ENCODE peak calls at places on chromosomes 4 and X, in ten cellular contexts. K, Q, L, H, D, J, C, E, X and U are unnamed samples.

GRCh38 chr4:150971901-150972300 is 43.2 kb downstream of the LRBA start:
- DNase-seq in K (peak; percentile 16), C (no peak), Q (no peak), X (no peak), E (peak; percentile 9), D (no peak), H (no peak), J (no peak), L (no peak), U (no peak)

GRCh38 chr4:172142331-172142738 is 329.1 kb downstream of the GALNTL6 start:
- DNase-seq in J (no peak), X (no peak), L (no peak), D (no peak), C (no peak), K (peak; percentile 57), Q (no peak), H (no peak), E (peak; percentile 26), U (peak; percentile 69)

GRCh38 chrX:11137543-11138139 is 26.5 kb downstream of the HCCS start:
- DNase-seq in D (peak; percentile 25), X (peak; percentile 37), K (peak; percentile 56), L (no peak), J (no peak), C (no peak), Q (no peak), E (peak; percentile 75), H (no peak), U (peak; percentile 63)

GRCh38 chr4:900721-901120 is 31.4 kb downstream of the GAK start:
- DNase-seq in E (no peak), D (no peak), K (no peak), J (no peak), C (no peak), H (no peak), Q (no peak), X (no peak), L (no peak), U (no peak)

GRCh38 chr4:8095956-8096689 is 62.5 kb downstream of the ABLIM2 start:
- DNase-seq in H (no peak), K (no peak), Q (no peak), X (no peak), J (no peak), C (peak; percentile 61), L (no peak), E (no peak), D (no peak), U (no peak)

GRCh38 chrX:84223261-84223660 is 35.3 kb upstream of the RPS6KA6 start:
- DNase-seq in C (no peak), H (no peak), D (no peak), E (no peak), X (no peak), K (no peak), L (no peak), Q (no peak), J (no peak), U (no peak)

GRCh38 chr4:124018383-124019317 is 622.1 kb downstream of the SPRY1 start:
- DNase-seq in D (peak; percentile 6), K (peak; percentile 25), L (peak; percentile 42), Q (peak; percentile 33), E (peak; percentile 51), X (peak; percentile 12), H (no peak), C (peak; percentile 76), J (no peak), U (peak; percentile 86)

GRCh38 chr4:18155062-18156041 is 133.8 kb upstream of the LCORL start:
- DNase-seq in L (no peak), Q (no peak), C (no peak), E (no peak), X (no peak), J (no peak), H (no peak), K (no peak), D (no peak), U (no peak)

GRCh38 chr4:146029939-146030710 is 91.5 kb upstream of the ZNF827 start:
- DNase-seq in X (no peak), J (no peak), H (no peak), L (no peak), Q (peak; percentile 48), C (no peak), D (peak; percentile 70), K (no peak), E (peak; percentile 8), U (no peak)

GRCh38 chr4:122894802-122895201 is 27.6 kb downstream of the NUDT6 start:
- DNase-seq in X (no peak), C (no peak), D (no peak), K (no peak), J (no peak), H (no peak), L (no peak), E (no peak), Q (no peak), U (no peak)

GRCh38 chr4:168995537-168996295 is 14.3 kb downstream of the CBR4 start:
- DNase-seq in J (no peak), X (peak; percentile 19), Q (no peak), H (no peak), D (no peak), C (no peak), L (no peak), E (peak; percentile 37), K (peak; percentile 17), U (peak; percentile 15)

GRCh38 chrX:123093792-123094191 is 90.3 kb upstream of the GRIA3 start:
- DNase-seq in E (no peak), K (no peak), D (no peak), Q (no peak), X (no peak), C (no peak), H (no peak), J (no peak), L (no peak), U (no peak)

GRCh38 chr4:125985856-125986255 is 671.1 kb downstream of the FAT4 start:
- DNase-seq in X (peak; percentile 21), L (no peak), Q (peak; percentile 23), E (no peak), H (no peak), J (no peak), K (no peak), D (peak; percentile 88), C (no peak), U (no peak)

GRCh38 chr4:92735025-92735665 is 431.4 kb downstream of the GRID2 start:
- DNase-seq in H (no peak), E (no peak), J (no peak), L (no peak), Q (no peak), C (no peak), K (no peak), D (no peak), X (no peak), U (no peak)

GRCh38 chrX:8565729-8566128 is 101.1 kb downstream of the VCX3B start:
- DNase-seq in X (no peak), J (no peak), H (no peak), L (no peak), Q (no peak), C (no peak), K (no peak), D (no peak), E (no peak), U (no peak)

GRCh38 chrX:37912286-37912685 is 64.9 kb upstream of the DYNLT3 start:
- DNase-seq in E (peak; percentile 11), L (no peak), X (peak; percentile 14), J (no peak), Q (no peak), H (no peak), D (no peak), C (no peak), K (peak; percentile 38), U (peak; percentile 11)

GRCh38 chr4:77538144-77538543 is 67.5 kb upstream of the CXCL13 start:
- DNase-seq in E (peak; percentile 79), Q (no peak), X (no peak), H (no peak), C (no peak), J (no peak), L (no peak), K (peak; percentile 73), D (no peak), U (peak; percentile 18)
- TF ChIP-seq CTCF in E (no peak), Q (no peak), X (no peak), H (no peak), C (no peak), J (no peak), L (no peak), K (no peak), D (no peak), U (no peak)

GRCh38 chr4:89056953-89057398 is at the start of gene FAM13A:
- DNase-seq in X (peak; percentile 81), C (peak; percentile 82), D (peak; percentile 98), H (peak; percentile 90), E (peak; percentile 98), Q (peak; percentile 44), L (peak; percentile 80), J (no peak), K (peak; percentile 97), U (peak; percentile 97)
- H3K4me3 ChIP-seq in X (peak within 1 kb of the TSS; percentile 67), C (peak within 1 kb of the TSS; percentile 66), D (peak within 1 kb of the TSS; percentile 53), H (peak within 1 kb of the TSS; percentile 53), E (peak within 1 kb of the TSS; percentile 51), Q (peak within 1 kb of the TSS; percentile 26), L (peak within 1 kb of the TSS; percentile 19), J (peak within 1 kb of the TSS; percentile 15), K (peak within 1 kb of the TSS; percentile 61), U (peak within 1 kb of the TSS; percentile 62)

DNA sequence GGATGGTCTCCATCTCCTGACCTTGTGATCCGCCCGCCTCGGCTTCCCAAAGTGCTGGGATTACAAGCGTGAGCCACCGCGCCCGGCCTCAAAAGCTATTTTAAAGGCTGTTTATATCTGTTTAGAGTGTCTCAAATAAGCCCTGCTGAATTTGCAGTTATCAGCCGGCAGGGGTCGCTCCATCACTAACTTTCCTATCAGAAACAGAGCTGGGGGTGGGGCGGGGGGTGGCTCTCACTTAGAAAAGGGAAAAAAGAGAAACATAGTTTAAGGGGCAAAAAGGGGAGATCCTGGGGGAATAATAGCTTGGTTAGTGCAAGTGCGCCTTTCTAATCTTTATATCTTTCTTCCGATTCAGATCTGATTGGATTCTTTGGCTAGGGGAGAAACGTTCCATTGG is 450.7 kb downstream of the UBE2NL start:
- DNase-seq in K (no peak), X (peak; percentile 28), E (no peak), Q (no peak), D (no peak), J (no peak), L (no peak), C (no peak), H (no peak), U (no peak)
- TF ChIP-seq CTCF in K (no peak), X (peak; percentile 30), E (no peak), Q (peak; percentile 19), D (no peak), J (no peak), L (no peak), C (no peak), H (no peak), U (no peak)

DNA sequence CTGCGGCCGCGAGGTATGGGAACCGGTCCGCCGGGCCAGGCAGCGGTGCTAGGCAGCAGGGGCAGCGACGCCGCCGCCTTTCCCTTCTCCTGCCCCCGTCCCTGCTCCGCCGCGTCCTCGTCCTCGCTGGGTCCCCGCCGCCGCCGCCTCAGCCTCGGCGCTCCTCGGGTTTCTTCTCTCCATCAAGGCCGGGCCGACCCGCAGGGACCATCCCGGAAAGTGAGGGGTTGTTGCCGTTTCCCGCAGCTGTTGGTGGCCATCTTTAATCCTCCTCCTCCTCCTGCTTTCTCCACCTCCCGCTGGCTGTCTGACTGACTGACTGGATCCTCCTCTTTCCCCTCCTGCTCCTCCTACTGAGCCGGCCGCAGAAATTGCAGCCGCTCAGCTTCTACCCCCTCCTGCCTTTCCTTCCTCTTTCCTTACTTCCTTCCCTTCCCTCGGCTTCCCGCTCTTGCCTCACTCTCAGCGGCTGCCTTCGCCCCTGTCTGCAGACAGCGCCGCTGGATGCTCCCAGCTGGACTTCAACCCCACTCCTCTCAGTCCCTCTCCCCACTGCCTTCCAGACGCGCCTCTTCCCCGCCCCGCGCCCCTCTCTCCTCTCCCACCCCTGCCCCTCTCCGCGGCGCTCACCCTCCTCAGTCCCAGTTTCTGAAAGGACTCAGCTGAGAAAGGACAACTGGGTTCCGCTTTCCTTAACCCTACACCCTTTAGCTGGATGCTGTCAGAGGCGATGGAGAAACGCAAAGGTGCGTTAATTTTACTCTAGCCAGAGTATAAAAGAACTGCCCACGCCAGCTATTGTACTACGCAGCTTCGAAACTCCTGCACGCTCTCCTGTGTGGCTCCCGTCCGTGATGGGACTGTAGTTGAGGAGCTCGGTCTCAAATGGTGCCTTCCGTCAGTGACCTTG is at the start of gene WDFY3:
- DNase-seq in J (no peak), L (peak; percentile 89), H (peak; percentile 79), X (peak; percentile 89), Q (no peak), K (peak; percentile 89), D (peak; percentile 92), C (peak; percentile 90), E (peak; percentile 92), U (peak; percentile 90)
- H3K4me3 ChIP-seq in J (peak within 1 kb of the TSS; percentile 20), L (peak within 1 kb of the TSS; percentile 83), H (peak within 1 kb of the TSS; percentile 98), X (peak within 1 kb of the TSS; percentile 62), Q (no peak within 1 kb of the TSS), K (peak within 1 kb of the TSS; percentile 68), D (peak within 1 kb of the TSS; percentile 80), C (peak within 1 kb of the TSS; percentile 89), E (peak within 1 kb of the TSS; percentile 90), U (peak within 1 kb of the TSS; percentile 72)